ENCODE peak calls at places on chromosomes 1 and 21, in seven cellular contexts. M, X, U, W, H, Z and V are unnamed samples.

GRCh38 chr1:3795453-3796214 is 664 bp downstream of the LRRC47 start:
- DNase-seq in M (no peak), Z (no peak), U (no peak), H (no peak), W (no peak), X (no peak), V (no peak)

GRCh38 chr1:157167437-157167836 is 29.2 kb upstream of the ETV3 start:
- DNase-seq in M (no peak), W (no peak), X (no peak), U (no peak), Z (no peak), H (no peak), V (no peak)

GRCh38 chr1:156122086-156122485 is 7.6 kb downstream of the LMNA start:
- DNase-seq in Z (no peak), M (no peak), H (no peak), U (no peak), W (no peak), X (no peak), V (no peak)

GRCh38 chr21:36858320-36858957 is 108.0 kb downstream of the HLCS start:
- DNase-seq in X (peak), W (no peak), H (no peak), Z (no peak), U (no peak), M (no peak), V (no peak)

GRCh38 chr1:215710340-215710971 is 143.4 kb downstream of the KCTD3 start:
- DNase-seq in M (peak), X (peak), Z (no peak), H (no peak), W (no peak), U (peak), V (peak)

GRCh38 chr1:154807048-154807591 is 63.0 kb downstream of the KCNN3 start:
- DNase-seq in U (no peak), W (no peak), H (no peak), M (no peak), Z (no peak), X (no peak), V (no peak)

GRCh38 chr21:35738342-35738961 is 321.9 kb downstream of the SETD4 start:
- DNase-seq in Z (no peak), X (peak), H (no peak), U (no peak), W (no peak), M (peak), V (peak)

GRCh38 chr1:100832676-100833469 is 61.8 kb downstream of the EXTL2 start:
- DNase-seq in M (no peak), X (no peak), Z (no peak), H (no peak), W (no peak), U (no peak), V (no peak)

GRCh38 chr1:41516168-41516961 is 31.9 kb upstream of the EDN2 start:
- DNase-seq in H (peak), X (peak), M (peak), W (peak), U (peak), Z (peak), V (peak)

GRCh38 chr1:182446033-182446669 is 3.8 kb upstream of the RGSL1 start:
- DNase-seq in U (no peak), M (peak), X (peak), H (no peak), W (no peak), Z (no peak), V (peak)

GRCh38 chr1:63454269-63454668 is 68.8 kb downstream of the ITGB3BP start:
- DNase-seq in M (no peak), U (no peak), W (no peak), H (no peak), X (peak), Z (no peak), V (peak)

GRCh38 chr1:40257313-40257687 is 736 bp upstream of the ZMPSTE24 start:
- DNase-seq in W (no peak), Z (no peak), U (no peak), M (peak), H (no peak), X (no peak), V (no peak)

GRCh38 chr1:167528057-167528705 is 9.9 kb upstream of the CD247 start:
- DNase-seq in X (no peak), H (no peak), M (no peak), U (no peak), Z (no peak), W (no peak), V (no peak)

GRCh38 chr21:36150192-36150711 is 6.4 kb upstream of the DOP1B start:
- DNase-seq in X (peak), H (no peak), Z (peak), U (peak), W (peak), M (peak), V (peak)

GRCh38 chr1:27321813-27322568 is at the start of gene TMEM222:
- DNase-seq in Z (peak), H (peak), X (peak), M (peak), W (peak), U (peak), V (peak)

GRCh38 chr1:15178571-15179484 is 25.3 kb downstream of the TMEM51 start:
- DNase-seq in H (no peak), Z (no peak), U (no peak), X (peak), M (peak), W (no peak), V (peak)

GRCh38 chr1:234980224-234980656 is 148.4 kb downstream of the TOMM20 start:
- DNase-seq in Z (no peak), M (peak), U (no peak), W (no peak), X (no peak), H (no peak), V (peak)